ENCODE peak calls at places on chromosomes 3 and 15, in four cellular contexts. H is coronary artery, A is endodermal cell, V is esophagus squamous epithelium. L is an unnamed sample.

GRCh38 chr3:8485943-8486342 is 15.7 kb upstream of the LMCD1 start:
- DNase-seq in V (no peak), A (no peak), H (no peak), L (no peak)

GRCh38 chr15:38912067-38912466 is 347.5 kb upstream of the RASGRP1 start:
- DNase-seq in H (no peak), A (no peak), V (no peak), L (no peak)

GRCh38 chr3:32457971-32458471 is 44.6 kb downstream of the CMTM6 start:
- DNase-seq in H (no peak), A (no peak), V (no peak), L (no peak)

GRCh38 chr15:97319316-97319715 is 641.2 kb upstream of the ARRDC4 start:
- DNase-seq in V (no peak), H (no peak), A (no peak), L (no peak)

GRCh38 chr3:138082992-138083386 is 32.4 kb downstream of the DZIP1L start:
- DNase-seq in A (no peak), V (no peak), H (no peak), L (no peak)

GRCh38 chr15:31262901-31263671 is 63.5 kb upstream of the KLF13 start:
- DNase-seq in A (peak; percentile 33), V (no peak), H (peak; percentile 72), L (peak; percentile 41)

GRCh38 chr15:71646767-71647478 is 163.4 kb upstream of the NR2E3 start:
- DNase-seq in A (no peak), V (no peak), H (no peak), L (no peak)

GRCh38 chr3:105281989-105282388 is 84.7 kb upstream of the ALCAM start:
- DNase-seq in A (no peak), H (no peak), V (no peak), L (no peak)

GRCh38 chr3:15081960-15082664 is 16.8 kb downstream of the RBSN start:
- DNase-seq in A (no peak), H (no peak), V (no peak), L (no peak)

GRCh38 chr3:127780536-127781400 is 41.5 kb downstream of the MGLL start:
- DNase-seq in A (no peak), V (no peak), H (no peak), L (no peak)

GRCh38 chr3:128950223-128950938 is 43.5 kb downstream of the CFAP92 start:
- DNase-seq in V (no peak), H (no peak), A (peak; percentile 76), L (no peak)

GRCh38 chr3:107927361-107928083 is 163.3 kb downstream of the CD47 start:
- DNase-seq in A (peak; percentile 89), V (no peak), H (no peak), L (peak; percentile 66)

GRCh38 chr15:88645171-88646087 is 6.6 kb downstream of the ISG20 start:
- DNase-seq in A (peak; percentile 28), H (peak; percentile 53), V (no peak), L (no peak)

GRCh38 chr15:58179206-58179605 is 41.0 kb downstream of the AQP9 start:
- DNase-seq in V (no peak), H (no peak), A (no peak), L (no peak)

GRCh38 chr15:99250494-99251435 is 516 bp upstream of the LRRC28 start:
- DNase-seq in H (peak; percentile 98), V (peak; percentile 82), A (peak; percentile 99), L (peak; percentile 85)

GRCh38 chr3:134904333-134904771 is 109.3 kb downstream of the EPHB1 start:
- DNase-seq in H (no peak), V (no peak), A (no peak), L (no peak)

GRCh38 chr3:117914540-117914939 is 1120.1 kb downstream of the IGSF11 start:
- DNase-seq in A (no peak), V (no peak), H (no peak), L (no peak)

GRCh38 chr3:186517218-186517617 is 27.0 kb downstream of the CRYGS start:
- DNase-seq in H (no peak), V (no peak), A (no peak), L (no peak)

GRCh38 chr3:135217730-135218129 is 422.7 kb downstream of the EPHB1 start:
- DNase-seq in V (no peak), A (no peak), H (no peak), L (no peak)

GRCh38 chr15:56980474-56980873 is 62.0 kb downstream of the TCF12 start:
- DNase-seq in A (no peak), H (no peak), V (no peak), L (no peak)

GRCh38 chr15:55197362-55197705 is 593 bp upstream of the RSL24D1 start:
- DNase-seq in V (no peak), A (no peak), H (no peak), L (no peak)

GRCh38 chr15:89785771-89786135 is 9.6 kb downstream of the MESP2 start:
- DNase-seq in V (no peak), H (no peak), A (no peak), L (no peak)

GRCh38 chr3:172086071-172086470 is 46.7 kb downstream of the FNDC3B start:
- DNase-seq in H (no peak), A (no peak), V (no peak), L (no peak)

GRCh38 chr3:86869536-86869935 is 121.4 kb downstream of the VGLL3 start:
- DNase-seq in H (no peak), A (no peak), V (no peak), L (no peak)

GRCh38 chr15:88648357-88649214 is 9.8 kb downstream of the ISG20 start:
- DNase-seq in V (no peak), H (peak; percentile 58), A (peak; percentile 42), L (peak; percentile 15)

GRCh38 chr15:55434989-55435825 is 26.9 kb downstream of the PIERCE2 start:
- DNase-seq in V (no peak), H (no peak), A (no peak), L (no peak)

GRCh38 chr15:71705151-71705550 is 105.2 kb upstream of the NR2E3 start:
- DNase-seq in H (no peak), A (peak; percentile 69), V (no peak), L (no peak)

GRCh38 chr15:71121442-71121841 is 6.2 kb downstream of the THSD4 start:
- DNase-seq in V (no peak), H (no peak), A (peak; percentile 68), L (no peak)

GRCh38 chr3:98013428-98014349 is 21.4 kb downstream of the GABRR3 start:
- DNase-seq in A (no peak), H (no peak), V (no peak), L (no peak)

GRCh38 chr3:128173849-128174248 is 20.6 kb downstream of the EEFSEC start:
- DNase-seq in V (no peak), H (no peak), A (peak; percentile 67), L (no peak)

GRCh38 chr3:86830566-86830965 is 160.4 kb downstream of the VGLL3 start:
- DNase-seq in A (no peak), H (no peak), V (no peak), L (no peak)

DNA sequence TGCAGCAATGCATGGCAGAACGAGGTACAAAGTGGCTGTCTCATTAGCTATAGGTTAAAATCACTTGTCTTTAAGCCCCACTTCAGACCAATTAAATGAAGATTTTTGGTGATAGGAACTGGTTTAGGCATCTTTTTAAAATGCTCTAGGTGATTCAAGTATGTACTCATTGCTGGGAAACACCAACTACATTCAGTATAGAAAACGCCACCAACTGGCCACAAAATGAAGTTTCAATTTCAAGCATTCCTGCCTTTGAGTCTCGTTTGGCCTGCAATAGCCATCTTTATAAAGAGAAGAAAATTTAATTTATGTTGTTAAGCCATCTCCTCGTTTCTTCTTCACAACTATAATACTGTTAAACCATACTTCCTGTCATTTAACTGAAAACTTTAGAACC is 587.9 kb downstream of the GBE1 start:
- DNase-seq in A (no peak), H (no peak), V (no peak), L (no peak)
- TF ChIP-seq CTCF in A (peak; percentile 77), H (no peak), V (no peak), L (no peak)

GRCh38 chr3:45302470-45302869 is 76.4 kb upstream of the TMEM158 start:
- DNase-seq in H (no peak), V (no peak), A (no peak), L (no peak)

GRCh38 chr3:45311327-45311726 is 77.0 kb upstream of the LARS2 start:
- DNase-seq in V (no peak), A (peak; percentile 59), H (no peak), L (no peak)

GRCh38 chr3:45311953-45312795 is 76.2 kb upstream of the LARS2 start:
- DNase-seq in A (peak; percentile 63), H (no peak), V (no peak), L (no peak)

GRCh38 chr3:45309876-45310275 is 78.5 kb upstream of the LARS2 start:
- DNase-seq in V (no peak), H (no peak), A (no peak), L (no peak)

GRCh38 chr3:45306406-45307008 is 80.4 kb upstream of the TMEM158 start:
- DNase-seq in V (no peak), H (no peak), A (no peak), L (no peak)
- TF ChIP-seq CTCF in V (no peak), H (no peak), A (no peak), L (no peak)

DNA sequence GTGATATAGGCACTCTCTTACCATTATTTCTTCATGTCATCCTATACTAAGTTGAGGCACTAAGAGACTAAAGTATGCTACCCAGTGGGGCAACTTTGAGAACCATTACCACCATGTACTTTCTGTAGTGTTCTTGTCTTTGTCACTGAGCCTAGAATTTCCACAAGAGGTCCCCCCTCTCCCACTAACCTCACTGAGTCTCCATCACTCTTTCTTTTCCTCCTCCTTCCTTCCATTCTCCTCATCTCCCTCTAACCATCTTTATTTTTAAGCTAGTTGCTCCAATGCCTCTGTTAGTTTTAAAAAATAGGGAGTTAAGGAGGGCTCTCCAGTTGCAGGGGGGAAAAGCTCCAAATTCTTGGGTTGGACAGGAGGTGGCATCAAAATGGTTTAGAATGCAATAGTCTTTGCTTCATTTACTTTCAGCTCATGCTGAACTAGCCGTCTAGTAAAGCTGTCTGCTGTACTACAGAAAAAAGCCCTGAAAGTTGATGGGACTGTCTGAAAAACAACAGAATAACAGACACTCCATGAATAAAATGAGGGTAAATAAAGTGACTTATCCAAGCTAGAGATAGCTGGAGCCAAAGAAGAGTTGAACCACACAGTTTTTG is 85.1 kb upstream of the MYRIP start:
- DNase-seq in H (no peak), A (no peak), V (no peak), L (no peak)
- TF ChIP-seq CTCF in H (no peak), A (peak; percentile 70), V (peak; percentile 19), L (no peak)

GRCh38 chr3:169390310-169390731 is 273.2 kb downstream of the MECOM start:
- DNase-seq in V (no peak), A (no peak), H (no peak), L (no peak)

GRCh38 chr3:169391672-169392071 is 271.8 kb downstream of the MECOM start:
- DNase-seq in H (no peak), V (no peak), A (no peak), L (no peak)

GRCh38 chr3:169389211-169389924 is 274.1 kb downstream of the MECOM start:
- DNase-seq in H (no peak), V (no peak), A (no peak), L (no peak)

GRCh38 chr3:169389925-169390253 is 273.6 kb downstream of the MECOM start:
- DNase-seq in V (no peak), H (no peak), A (no peak), L (no peak)

DNA sequence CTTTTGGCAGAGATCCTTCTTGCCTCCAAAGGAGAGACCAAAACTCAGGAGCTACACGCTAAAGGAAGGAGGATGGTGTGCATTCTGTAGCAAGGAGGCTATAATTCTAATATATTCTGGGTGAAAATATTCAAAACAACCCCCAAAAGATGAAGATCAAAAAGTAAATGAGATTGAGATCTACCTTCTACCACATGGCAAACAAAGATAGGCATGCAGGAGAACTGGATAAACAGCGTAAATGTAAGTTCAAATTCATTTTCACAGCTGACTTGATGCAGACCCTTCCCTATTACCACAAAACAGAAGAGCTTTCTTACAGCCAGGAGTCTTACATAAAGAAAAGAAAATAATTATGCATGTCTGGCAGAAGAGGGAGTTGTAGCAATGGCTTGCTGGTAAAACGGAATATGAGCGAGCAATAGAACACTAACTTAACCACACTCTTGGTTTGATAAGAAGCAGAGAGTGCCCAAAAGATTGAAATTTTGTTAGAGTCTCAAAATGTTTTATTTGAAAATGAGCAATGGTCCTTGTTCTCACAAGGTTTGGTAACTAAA is 272.7 kb downstream of the MECOM start:
- DNase-seq in A (no peak), H (no peak), V (no peak), L (no peak)
- TF ChIP-seq CTCF in A (no peak), H (no peak), V (no peak), L (no peak)